ENCODE peak calls at places on chromosomes 7 and 10, in seven cellular contexts. T is stimulated activated CD8-positive, alpha-beta memory T cell treated with anti-CD3 and anti-CD28 coated beads, Interleukin-15, amount 100 ng/mL, for 24 hours; Q is dermis blood vessel endothelial cell; F is glomerular endothelial cell; L is T-cell; S is NCI-H1417; P is effector memory CD8-positive, alpha-beta T cell. I is an unnamed sample.

GRCh38 chr7:108135446-108136190 is 5.5 kb upstream of the LAMB4 start:
- DNase-seq in L (no peak), P (no peak), T (no peak), Q (no peak), F (no peak), S (no peak), I (no peak)

GRCh38 chr10:124292911-124293640 is 125.6 kb downstream of the OAT start:
- DNase-seq in Q (no peak), F (no peak), T (no peak), L (no peak), P (no peak), S (no peak), I (no peak)

GRCh38 chr7:129803546-129804081 is 149.1 kb downstream of the UBE2H start:
- DNase-seq in F (no peak), L (no peak), T (no peak), P (no peak), Q (no peak), S (no peak), I (no peak)

GRCh38 chr10:63346015-63346441 is 119.7 kb downstream of the JMJD1C start:
- DNase-seq in L (no peak), S (no peak), T (no peak), Q (peak; percentile 26), P (no peak), F (no peak), I (no peak)

GRCh38 chr7:157006205-157006747 is 4.2 kb downstream of the MNX1 start:
- DNase-seq in L (no peak), P (no peak), S (no peak), Q (no peak), F (no peak), T (no peak), I (no peak)

GRCh38 chr7:111855161-111855841 is 293.0 kb upstream of the IMMP2L start:
- DNase-seq in L (no peak), Q (peak; percentile 86), F (no peak), T (no peak), S (peak; percentile 20), P (no peak), I (peak; percentile 81)

GRCh38 chr7:8112685-8113084 is 144.1 kb downstream of the GLCCI1 start:
- DNase-seq in Q (no peak), L (no peak), T (no peak), S (no peak), F (no peak), P (no peak), I (no peak)

GRCh38 chr10:96719850-96720421 is 378 bp downstream of the PIK3AP1 start:
- DNase-seq in S (no peak), Q (peak; percentile 11), F (no peak), T (peak; percentile 33), L (peak; percentile 30), P (peak; percentile 63), I (peak; percentile 55)

GRCh38 chr10:75209325-75210192 is 1.0 kb upstream of the VDAC2 start:
- DNase-seq in L (peak; percentile 73), Q (peak; percentile 82), F (no peak), T (peak; percentile 37), P (peak; percentile 67), S (peak; percentile 36), I (peak; percentile 84)

GRCh38 chr7:22814261-22815208 is 8.1 kb downstream of the TOMM7 start:
- DNase-seq in Q (no peak), P (no peak), F (no peak), L (no peak), S (no peak), T (no peak), I (no peak)

GRCh38 chr7:41097501-41097900 is 605.4 kb downstream of the INHBA start:
- DNase-seq in L (no peak), P (no peak), T (no peak), S (no peak), Q (no peak), F (no peak), I (no peak)

GRCh38 chr10:90481326-90481923 is 376.4 kb downstream of the HTR7 start:
- DNase-seq in F (no peak), T (no peak), Q (no peak), L (no peak), S (no peak), P (no peak), I (no peak)

GRCh38 chr10:113020838-113021237 is 70.8 kb downstream of the TCF7L2 start:
- DNase-seq in P (no peak), L (no peak), S (peak; percentile 12), T (no peak), Q (peak; percentile 69), F (no peak), I (no peak)

GRCh38 chr7:69643708-69644445 is 45.6 kb downstream of the AUTS2 start:
- DNase-seq in L (no peak), F (no peak), P (no peak), T (no peak), S (no peak), Q (no peak), I (no peak)

GRCh38 chr7:57274535-57275283 is 142.5 kb upstream of the ZNF479 start:
- DNase-seq in L (no peak), P (no peak), T (no peak), Q (no peak), F (no peak), S (no peak), I (no peak)

GRCh38 chr10:10007972-10008371 is 1009.7 kb upstream of the CELF2 start:
- DNase-seq in F (no peak), L (no peak), S (no peak), T (no peak), Q (no peak), P (no peak), I (peak; percentile 18)

I was measured in Ammon's horn.